ENCODE peak calls at places on chromosomes 1 and 21, in seven cellular contexts. W is iris pigment epithelial cell, Q is GM23338, T is GM12892, P is HS-5, E is fibroblast of mammary gland, H is upper lobe of right lung. R is an unnamed sample.

GRCh38 chr1:15915991-15916390 is 59.9 kb downstream of the ZBTB17 start:
- DNase-seq in Q (no peak), E (peak), H (no peak), T (no peak), P (no peak), W (peak), R (no peak)

GRCh38 chr1:147633759-147634158 is 36.6 kb downstream of the ACP6 start:
- DNase-seq in T (no peak), W (no peak), Q (no peak), P (no peak), H (no peak), E (no peak), R (no peak)

GRCh38 chr1:231385118-231385748 is 36.9 kb downstream of the EGLN1 start:
- DNase-seq in T (no peak), E (no peak), Q (no peak), W (no peak), H (no peak), P (no peak), R (no peak)

GRCh38 chr1:234022302-234022701 is 117.8 kb downstream of the SLC35F3 start:
- DNase-seq in E (no peak), P (no peak), T (no peak), W (no peak), H (no peak), Q (no peak), R (no peak)

GRCh38 chr1:200524092-200524491 is 96.5 kb downstream of the KIF14 start:
- DNase-seq in W (no peak), H (no peak), P (no peak), T (no peak), E (no peak), Q (peak), R (no peak)

GRCh38 chr1:91940496-91940895 is 8.7 kb upstream of the BRDT start:
- DNase-seq in H (no peak), W (no peak), E (no peak), Q (peak), P (no peak), T (no peak), R (no peak)

GRCh38 chr21:27802816-27803475 is 836.1 kb upstream of the ADAMTS5 start:
- DNase-seq in E (peak), Q (peak), W (peak), T (no peak), P (no peak), H (no peak), R (no peak)

GRCh38 chr1:43405219-43405875 is 15.6 kb downstream of the SZT2 start:
- DNase-seq in W (peak), H (no peak), Q (no peak), T (no peak), E (peak), P (no peak), R (no peak)

GRCh38 chr1:12128120-12128519 is 38.7 kb upstream of the TNFRSF1B start:
- DNase-seq in T (no peak), H (no peak), E (no peak), P (no peak), Q (no peak), W (no peak), R (no peak)

GRCh38 chr21:37219766-37220432 is 47.2 kb downstream of the VPS26C start:
- DNase-seq in W (peak), P (no peak), T (no peak), H (no peak), Q (no peak), E (peak), R (no peak)

GRCh38 chr1:110902820-110903463 is 30.0 kb downstream of the CD53 start:
- DNase-seq in H (no peak), Q (no peak), P (no peak), E (no peak), W (no peak), T (no peak), R (no peak)

GRCh38 chr1:23591460-23592208 is 32.3 kb upstream of the ID3 start:
- DNase-seq in W (no peak), Q (no peak), P (no peak), T (no peak), H (no peak), E (no peak), R (no peak)

GRCh38 chr1:81208441-81208840 is 592.3 kb upstream of the ADGRL2 start:
- DNase-seq in W (no peak), Q (no peak), H (no peak), P (no peak), T (no peak), E (no peak), R (no peak)

GRCh38 chr1:186033744-186034345 is 299.7 kb downstream of the HMCN1 start:
- DNase-seq in Q (no peak), W (peak), H (no peak), E (peak), P (peak), T (no peak), R (no peak)

GRCh38 chr21:39715804-39716397 is 29.1 kb upstream of the IGSF5 start:
- DNase-seq in H (no peak), E (peak), T (no peak), P (peak), Q (peak), W (peak), R (peak)

GRCh38 chr1:16922466-16922865 is 735 bp downstream of the CROCC start:
- DNase-seq in Q (no peak), H (peak), E (no peak), W (no peak), T (no peak), P (no peak), R (no peak)

GRCh38 chr1:234725177-234726132 is 115.5 kb upstream of the IRF2BP2 start:
- DNase-seq in Q (no peak), H (no peak), W (no peak), E (no peak), P (no peak), T (no peak), R (peak)

GRCh38 chr1:172999349-172999748 is 51.4 kb downstream of the TNFSF18 start:
- DNase-seq in E (no peak), P (no peak), Q (no peak), T (no peak), H (no peak), W (no peak), R (no peak)

R was measured in sigmoid colon.